ENCODE peak calls at places on chromosomes 12 and 14, in eight cellular contexts. V is GM12865; W is heart left ventricle; J is fibroblast of villous mesenchyme; G is astrocyte; C is colonic mucosa; X is CD8-positive, alpha-beta T cell; B is spleen. K is an unnamed sample.

GRCh38 chr14:81656811-81657210 is 123.2 kb upstream of the SEL1L start:
- DNase-seq in W (no peak), G (no peak), B (no peak), C (no peak), X (no peak), J (no peak), V (no peak), K (no peak)

GRCh38 chr12:54522213-54522612 is 24.7 kb downstream of the NCKAP1L start:
- DNase-seq in W (no peak), B (no peak), J (no peak), X (no peak), C (no peak), G (no peak), V (no peak), K (no peak)

GRCh38 chr12:18719922-18720321 is 17.9 kb downstream of the PLCZ1 start:
- DNase-seq in C (no peak), W (no peak), B (no peak), V (no peak), J (no peak), X (no peak), G (peak), K (no peak)

GRCh38 chr12:45354399-45354798 is 138.5 kb downstream of the ANO6 start:
- DNase-seq in X (no peak), C (no peak), J (no peak), B (no peak), W (no peak), V (peak), G (no peak), K (no peak)

GRCh38 chr12:112798019-112798760 is 6.6 kb downstream of the RPH3A start:
- DNase-seq in V (no peak), X (no peak), C (no peak), W (no peak), G (no peak), B (no peak), J (no peak), K (no peak)

GRCh38 chr14:50666772-50667490 is 1.2 kb downstream of the SAV1 start:
- DNase-seq in V (peak), W (peak), G (peak), B (no peak), C (peak), J (peak), X (peak), K (no peak)

GRCh38 chr14:59787045-59787674 is 83.4 kb downstream of the RTN1 start:
- DNase-seq in C (no peak), V (no peak), X (no peak), J (no peak), W (no peak), G (no peak), B (no peak), K (no peak)

GRCh38 chr14:22177870-22178269 is 411.2 kb downstream of the DAD1 start:
- DNase-seq in X (no peak), C (no peak), J (peak), G (peak), B (no peak), W (no peak), V (peak), K (no peak)

GRCh38 chr14:78967111-78967809 is 797.1 kb downstream of the NRXN3 start:
- DNase-seq in W (no peak), B (no peak), C (no peak), J (no peak), X (no peak), V (no peak), G (peak), K (no peak)

GRCh38 chr12:102962532-102962931 is 5.1 kb downstream of the ASCL1 start:
- DNase-seq in G (no peak), X (no peak), B (no peak), J (no peak), V (no peak), C (no peak), W (no peak), K (no peak)

GRCh38 chr12:59940676-59941342 is 345.0 kb downstream of the SLC16A7 start:
- DNase-seq in B (no peak), C (no peak), W (no peak), X (no peak), J (no peak), G (no peak), V (no peak), K (no peak)

GRCh38 chr12:18567787-18568186 is 170.0 kb downstream of the PLCZ1 start:
- DNase-seq in X (no peak), C (no peak), B (no peak), V (no peak), J (no peak), G (no peak), W (no peak), K (no peak)

GRCh38 chr12:49744363-49744885 is 3.1 kb downstream of the TMBIM6 start:
- DNase-seq in C (no peak), W (no peak), V (no peak), J (no peak), X (no peak), B (no peak), G (no peak), K (no peak)

GRCh38 chr12:49748306-49748705 is 6.9 kb downstream of the TMBIM6 start:
- DNase-seq in J (no peak), W (no peak), V (no peak), G (no peak), B (no peak), C (no peak), X (no peak), K (no peak)

GRCh38 chr12:49750994-49751393 is 9.6 kb downstream of the TMBIM6 start:
- DNase-seq in G (no peak), J (no peak), W (no peak), X (no peak), V (no peak), C (no peak), B (no peak), K (no peak)

GRCh38 chr12:49748800-49749199 is 7.4 kb downstream of the TMBIM6 start:
- DNase-seq in V (no peak), B (no peak), C (no peak), J (no peak), G (no peak), W (no peak), X (no peak), K (no peak)

DNA sequence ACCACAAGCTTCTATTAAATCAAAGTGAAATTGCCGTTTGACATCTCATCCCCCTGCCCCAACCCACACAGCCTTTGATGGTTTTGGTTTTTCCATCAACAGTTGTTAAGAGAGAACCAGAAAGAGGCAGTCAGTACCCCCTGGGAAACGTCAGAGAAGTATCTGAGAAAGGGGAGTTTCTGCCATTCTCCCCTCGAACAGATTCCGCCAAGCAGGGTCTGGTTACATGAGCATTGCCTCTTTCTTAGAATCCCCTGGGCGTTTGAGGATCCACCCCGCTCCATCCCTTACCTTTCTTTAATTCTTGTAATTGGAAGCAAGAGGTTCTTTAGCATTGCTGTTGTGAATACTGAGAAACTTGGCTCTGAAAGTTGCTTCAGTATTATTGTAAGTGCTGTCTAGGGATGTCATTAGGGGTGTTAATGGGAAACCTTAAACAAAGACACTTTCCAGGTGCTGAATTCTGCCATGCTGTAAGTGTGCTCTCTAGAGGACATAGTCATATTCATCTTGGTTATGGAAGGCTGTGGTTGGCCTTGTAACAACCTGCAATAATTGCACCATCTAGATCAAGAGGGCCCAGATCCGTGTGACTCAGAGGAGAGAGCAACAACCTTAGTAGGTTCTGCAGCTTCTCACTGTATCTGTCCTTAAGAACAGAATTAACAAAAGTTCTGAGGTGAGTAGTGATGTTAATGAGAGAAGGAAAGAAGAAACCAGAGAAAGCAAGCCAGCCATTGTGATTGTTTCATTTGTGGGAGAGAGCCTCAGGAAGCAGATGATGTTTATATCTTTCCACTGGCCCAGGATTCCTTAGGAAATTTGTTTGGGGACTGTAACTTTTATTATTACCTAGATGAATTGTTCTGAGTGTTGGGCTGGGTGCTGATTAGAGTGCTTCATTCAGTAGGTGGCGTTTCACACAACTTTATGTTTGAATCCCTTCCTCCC is 8.9 kb downstream of the TMBIM6 start:
- DNase-seq in W (no peak), C (no peak), J (peak), V (peak), G (peak), B (no peak), X (no peak), K (no peak)
- TF ChIP-seq CTCF in W (no peak), C (no peak), J (peak), V (no peak), G (no peak), B (no peak), X (no peak), K (no peak)

GRCh38 chr14:102095871-102096568 is 9.2 kb upstream of the HSP90AA1 start:
- DNase-seq in J (no peak), W (no peak), B (peak), V (no peak), C (no peak), X (no peak), G (no peak), K (no peak)
- TF ChIP-seq CTCF in J (no peak), W (no peak), B (no peak), V (no peak), C (no peak), X (no peak), G (no peak), K (no peak)

GRCh38 chr14:24394275-24394674 is 4.5 kb upstream of the NYNRIN start:
- DNase-seq in B (no peak), X (no peak), W (no peak), J (no peak), G (no peak), C (no peak), V (no peak), K (no peak)

GRCh38 chr14:24390696-24391468 is 7.9 kb upstream of the NYNRIN start:
- DNase-seq in C (no peak), X (no peak), J (no peak), W (no peak), B (no peak), V (no peak), G (no peak), K (no peak)

GRCh38 chr14:24395609-24396580 is 2.9 kb upstream of the NYNRIN start:
- DNase-seq in X (no peak), C (no peak), W (no peak), B (peak), V (no peak), J (peak), G (peak), K (no peak)

GRCh38 chr14:24389266-24389855 is 9.4 kb upstream of the NYNRIN start:
- DNase-seq in B (no peak), X (no peak), W (no peak), V (no peak), G (peak), C (no peak), J (peak), K (no peak)

DNA sequence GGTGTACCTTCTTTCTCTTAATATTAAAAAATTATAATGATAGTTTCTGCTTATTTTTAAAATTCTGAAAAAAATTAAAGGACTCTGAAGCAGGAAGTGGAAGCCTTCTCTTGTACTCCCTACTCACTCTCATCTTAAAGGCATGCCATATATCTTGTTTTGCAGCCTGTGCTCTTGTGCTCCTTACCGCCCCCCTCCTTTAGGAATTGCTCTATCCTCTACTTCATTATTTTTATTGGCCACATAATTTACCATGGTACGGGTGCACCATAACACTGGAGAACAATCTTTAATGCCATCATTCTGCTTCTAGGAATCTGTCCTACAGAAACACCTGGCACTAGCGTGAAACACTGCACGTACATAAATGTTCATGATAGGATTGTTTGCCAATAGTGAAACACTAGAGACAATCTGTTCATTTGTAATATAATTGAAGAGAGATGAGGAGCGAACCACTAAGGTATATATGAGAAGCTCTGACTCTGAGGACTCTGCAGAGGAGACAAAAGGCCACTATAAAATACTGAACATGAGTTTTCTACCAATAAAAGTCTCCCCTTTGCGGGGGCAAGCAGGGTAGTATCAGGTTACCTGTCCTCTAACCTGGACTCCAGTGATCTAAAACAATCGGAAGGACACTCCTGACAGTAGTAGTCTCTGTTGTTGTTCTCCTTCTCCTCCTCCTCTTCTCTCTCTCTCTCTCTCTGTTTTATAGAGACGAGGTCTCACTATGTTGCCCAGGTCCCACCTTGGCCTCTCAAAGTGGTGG is 6.3 kb upstream of the NYNRIN start:
- DNase-seq in C (peak), J (peak), G (peak), V (no peak), W (no peak), X (no peak), B (no peak), K (no peak)
- TF ChIP-seq CTCF in C (no peak), J (no peak), G (peak), V (no peak), W (no peak), X (no peak), B (no peak), K (no peak)

DNA sequence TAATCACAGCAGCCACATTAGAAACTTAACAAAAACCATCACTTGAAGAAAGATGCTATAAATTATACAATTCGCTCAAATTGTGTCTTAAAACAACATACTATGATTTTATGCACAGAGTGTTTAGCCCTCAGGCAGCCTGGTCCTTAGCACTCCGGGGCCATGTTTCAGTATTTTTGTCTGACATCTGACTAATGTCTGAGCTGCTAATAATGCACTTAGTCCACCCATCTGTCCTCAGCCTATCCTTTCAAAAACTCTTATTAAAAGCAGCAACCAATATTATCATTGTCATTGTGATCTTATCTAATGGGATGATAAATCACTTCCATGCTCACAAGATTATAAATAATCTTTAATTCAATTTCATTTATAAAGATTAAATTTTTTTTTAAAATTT is 602.7 kb upstream of the FOXG1 start:
- DNase-seq in J (no peak), X (no peak), G (no peak), C (no peak), B (no peak), W (no peak), V (no peak), K (no peak)
- TF ChIP-seq CTCF in J (no peak), X (no peak), G (no peak), C (no peak), B (no peak), W (no peak), V (no peak), K (no peak)

GRCh38 chr12:7018350-7019042 is at the start of gene LPCAT3:
- DNase-seq in C (peak), V (peak), G (peak), B (peak), X (peak), J (peak), W (peak), K (peak)
- TF ChIP-seq CTCF in C (peak), V (peak), G (peak), B (peak), X (peak), J (peak), W (peak), K (peak)

GRCh38 chr14:86334355-86334754 is 804.4 kb downstream of the FLRT2 start:
- DNase-seq in X (no peak), W (no peak), J (no peak), G (no peak), B (no peak), C (no peak), V (no peak), K (no peak)
- TF ChIP-seq CTCF in X (no peak), W (no peak), J (no peak), G (no peak), B (no peak), C (no peak), V (no peak), K (no peak)

DNA sequence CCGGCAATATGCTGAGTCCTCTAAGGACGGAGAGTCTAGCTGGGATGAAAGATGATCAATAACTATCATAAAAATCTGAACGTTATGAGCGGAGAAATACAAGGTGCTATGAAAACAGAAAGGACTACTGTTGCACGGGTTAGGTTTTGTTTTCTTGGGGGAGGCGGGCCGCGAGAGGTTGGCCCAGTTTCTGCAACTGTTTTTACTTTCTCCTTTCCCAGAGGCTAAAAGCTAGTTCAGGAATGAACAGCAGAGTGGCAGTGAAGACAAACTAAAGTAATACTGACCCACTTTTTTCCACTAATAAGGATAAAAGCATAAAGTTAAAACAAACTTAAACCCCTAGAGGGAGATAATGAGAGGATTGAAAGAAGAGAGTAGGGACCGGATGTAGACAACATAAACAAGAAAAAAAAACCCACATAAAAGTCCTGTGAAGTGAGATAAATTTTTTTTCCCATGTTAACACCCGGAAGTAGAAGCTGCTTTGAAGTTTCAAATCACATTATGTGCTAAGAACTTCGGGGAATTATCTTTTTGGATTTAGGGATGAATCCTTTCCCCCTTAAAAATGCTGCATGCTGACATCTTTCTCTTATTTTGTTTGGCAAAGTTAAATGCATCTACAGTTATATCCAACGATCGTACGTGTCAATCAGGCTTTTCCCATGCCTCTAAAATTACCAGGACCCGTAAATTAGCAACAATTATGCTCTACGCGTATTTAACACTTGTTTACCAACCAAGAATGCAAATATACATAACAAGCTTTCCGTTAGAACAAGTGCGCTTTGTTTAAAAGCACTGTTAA is 1.0 kb upstream of the CDK17 start:
- DNase-seq in J (peak), C (peak), W (peak), V (peak), X (peak), G (peak), B (no peak), K (no peak)
- TF ChIP-seq CTCF in J (peak), C (peak), W (no peak), V (peak), X (peak), G (peak), B (no peak), K (peak)